ENCODE peak calls at places on chromosomes 16 and 17, in eight cellular contexts. One of them, this sample, is unnamed.

GRCh38 chr17:79742589-79742918 is 11.8 kb downstream of the ENPP7 start:
- DNase-seq in GM12865: no peak
- DNase-seq in lower leg skin: no peak
- DNase-seq in AG10803: no peak
- DNase-seq in glutamatergic neuron: no peak
- DNase-seq in omental fat pad: no peak
- DNase-seq in PC-3: no peak
- DNase-seq in astrocyte of the spinal cord: no peak
- DNase-seq in this sample: no peak

GRCh38 chr16:54171855-54172537 is 114.6 kb downstream of the IRX3 start:
- DNase-seq in AG10803: peak
- DNase-seq in glutamatergic neuron: no peak
- DNase-seq in GM12865: no peak
- DNase-seq in PC-3: peak
- DNase-seq in lower leg skin: no peak
- DNase-seq in astrocyte of the spinal cord: peak
- DNase-seq in omental fat pad: no peak
- DNase-seq in this sample: no peak

GRCh38 chr17:81890447-81891302 is 711 bp downstream of the ALYREF start:
- DNase-seq in PC-3: no peak
- DNase-seq in lower leg skin: no peak
- DNase-seq in glutamatergic neuron: no peak
- DNase-seq in AG10803: no peak
- DNase-seq in omental fat pad: no peak
- DNase-seq in astrocyte of the spinal cord: no peak
- DNase-seq in GM12865: peak
- DNase-seq in this sample: no peak

GRCh38 chr16:31709181-31709580 is 164.4 kb upstream of the ZNF267 start:
- DNase-seq in GM12865: no peak
- DNase-seq in astrocyte of the spinal cord: no peak
- DNase-seq in AG10803: no peak
- DNase-seq in omental fat pad: no peak
- DNase-seq in lower leg skin: no peak
- DNase-seq in PC-3: no peak
- DNase-seq in glutamatergic neuron: no peak
- DNase-seq in this sample: no peak

GRCh38 chr17:58315281-58315711 is 13.3 kb downstream of the TSPOAP1 start:
- DNase-seq in omental fat pad: peak
- DNase-seq in AG10803: no peak
- DNase-seq in lower leg skin: no peak
- DNase-seq in astrocyte of the spinal cord: no peak
- DNase-seq in glutamatergic neuron: peak
- DNase-seq in GM12865: no peak
- DNase-seq in PC-3: peak
- DNase-seq in this sample: no peak

GRCh38 chr17:8720596-8720995 is 24.0 kb downstream of the CCDC42 start:
- DNase-seq in AG10803: no peak
- DNase-seq in omental fat pad: no peak
- DNase-seq in GM12865: no peak
- DNase-seq in astrocyte of the spinal cord: no peak
- DNase-seq in glutamatergic neuron: no peak
- DNase-seq in lower leg skin: no peak
- DNase-seq in PC-3: no peak
- DNase-seq in this sample: no peak

GRCh38 chr16:65793781-65794180 is 572.7 kb upstream of the CDH5 start:
- DNase-seq in glutamatergic neuron: no peak
- DNase-seq in lower leg skin: no peak
- DNase-seq in AG10803: no peak
- DNase-seq in omental fat pad: no peak
- DNase-seq in PC-3: no peak
- DNase-seq in GM12865: no peak
- DNase-seq in astrocyte of the spinal cord: no peak
- DNase-seq in this sample: no peak

GRCh38 chr16:81567987-81568748 is 123.6 kb downstream of the CMIP start:
- DNase-seq in AG10803: peak
- DNase-seq in GM12865: no peak
- DNase-seq in PC-3: peak
- DNase-seq in omental fat pad: no peak
- DNase-seq in lower leg skin: no peak
- DNase-seq in glutamatergic neuron: no peak
- DNase-seq in astrocyte of the spinal cord: peak
- DNase-seq in this sample: no peak

GRCh38 chr17:74772071-74772470 is 4.1 kb downstream of the NAT9 start:
- DNase-seq in glutamatergic neuron: no peak
- DNase-seq in AG10803: no peak
- DNase-seq in GM12865: no peak
- DNase-seq in omental fat pad: no peak
- DNase-seq in PC-3: no peak
- DNase-seq in lower leg skin: no peak
- DNase-seq in astrocyte of the spinal cord: no peak
- DNase-seq in this sample: no peak

GRCh38 chr16:89610108-89610453 is 3.4 kb upstream of the DPEP1 start:
- DNase-seq in omental fat pad: no peak
- DNase-seq in GM12865: no peak
- DNase-seq in PC-3: no peak
- DNase-seq in AG10803: no peak
- DNase-seq in lower leg skin: no peak
- DNase-seq in glutamatergic neuron: no peak
- DNase-seq in astrocyte of the spinal cord: no peak
- DNase-seq in this sample: no peak

GRCh38 chr17:5416886-5417285 is 2.6 kb downstream of the NUP88 start:
- DNase-seq in AG10803: no peak
- DNase-seq in glutamatergic neuron: no peak
- DNase-seq in PC-3: peak
- DNase-seq in GM12865: no peak
- DNase-seq in astrocyte of the spinal cord: no peak
- DNase-seq in lower leg skin: no peak
- DNase-seq in omental fat pad: no peak
- DNase-seq in this sample: no peak

GRCh38 chr17:57943140-57943539 is 12.1 kb downstream of the CUEDC1 start:
- DNase-seq in GM12865: no peak
- DNase-seq in lower leg skin: no peak
- DNase-seq in glutamatergic neuron: no peak
- DNase-seq in AG10803: peak
- DNase-seq in astrocyte of the spinal cord: peak
- DNase-seq in omental fat pad: no peak
- DNase-seq in PC-3: peak
- DNase-seq in this sample: no peak

GRCh38 chr17:58337600-58338453 is 9.2 kb upstream of the TSPOAP1 start:
- DNase-seq in GM12865: peak
- DNase-seq in lower leg skin: peak
- DNase-seq in astrocyte of the spinal cord: peak
- DNase-seq in glutamatergic neuron: peak
- DNase-seq in AG10803: peak
- DNase-seq in omental fat pad: no peak
- DNase-seq in PC-3: no peak
- DNase-seq in this sample: peak

GRCh38 chr17:74677558-74678466 is 34.9 kb downstream of the CD300LF start:
- DNase-seq in PC-3: peak
- DNase-seq in lower leg skin: no peak
- DNase-seq in glutamatergic neuron: peak
- DNase-seq in omental fat pad: no peak
- DNase-seq in astrocyte of the spinal cord: no peak
- DNase-seq in AG10803: peak
- DNase-seq in GM12865: no peak
- DNase-seq in this sample: no peak

GRCh38 chr16:85800321-85800669 is 800 bp downstream of the COX4I1 start:
- DNase-seq in glutamatergic neuron: peak
- DNase-seq in PC-3: no peak
- DNase-seq in lower leg skin: no peak
- DNase-seq in astrocyte of the spinal cord: no peak
- DNase-seq in AG10803: peak
- DNase-seq in GM12865: peak
- DNase-seq in omental fat pad: no peak
- DNase-seq in this sample: no peak

GRCh38 chr16:85796599-85796998 is 2.7 kb downstream of the EMC8 start:
- DNase-seq in PC-3: no peak
- DNase-seq in glutamatergic neuron: no peak
- DNase-seq in omental fat pad: no peak
- DNase-seq in GM12865: no peak
- DNase-seq in astrocyte of the spinal cord: no peak
- DNase-seq in lower leg skin: no peak
- DNase-seq in AG10803: no peak
- DNase-seq in this sample: no peak

GRCh38 chr16:85798283-85798776 is 1.0 kb downstream of the EMC8 start:
- DNase-seq in GM12865: no peak
- DNase-seq in PC-3: no peak
- DNase-seq in lower leg skin: no peak
- DNase-seq in glutamatergic neuron: no peak
- DNase-seq in omental fat pad: no peak
- DNase-seq in astrocyte of the spinal cord: no peak
- DNase-seq in AG10803: no peak
- DNase-seq in this sample: no peak

GRCh38 chr16:85798901-85799496 is 345 bp downstream of the EMC8 start:
- DNase-seq in AG10803: peak
- DNase-seq in omental fat pad: no peak
- DNase-seq in glutamatergic neuron: peak
- DNase-seq in astrocyte of the spinal cord: no peak
- DNase-seq in GM12865: peak
- DNase-seq in lower leg skin: no peak
- DNase-seq in PC-3: no peak
- DNase-seq in this sample: no peak

GRCh38 chr16:85799497-85800320 is at the start of the genes COX4I1 and EMC8:
- DNase-seq in lower leg skin: peak
- DNase-seq in astrocyte of the spinal cord: peak
- DNase-seq in AG10803: peak
- DNase-seq in PC-3: peak
- DNase-seq in glutamatergic neuron: peak
- DNase-seq in GM12865: peak
- DNase-seq in omental fat pad: peak
- DNase-seq in this sample: peak
- TF ChIP-seq CTCF in lower leg skin: no peak
- TF ChIP-seq CTCF in astrocyte of the spinal cord: no peak
- TF ChIP-seq CTCF in AG10803: no peak
- TF ChIP-seq CTCF in PC-3: no peak
- TF ChIP-seq CTCF in glutamatergic neuron: no peak
- TF ChIP-seq CTCF in GM12865: no peak
- TF ChIP-seq CTCF in omental fat pad: no peak
- TF ChIP-seq CTCF in this sample: no peak

DNA sequence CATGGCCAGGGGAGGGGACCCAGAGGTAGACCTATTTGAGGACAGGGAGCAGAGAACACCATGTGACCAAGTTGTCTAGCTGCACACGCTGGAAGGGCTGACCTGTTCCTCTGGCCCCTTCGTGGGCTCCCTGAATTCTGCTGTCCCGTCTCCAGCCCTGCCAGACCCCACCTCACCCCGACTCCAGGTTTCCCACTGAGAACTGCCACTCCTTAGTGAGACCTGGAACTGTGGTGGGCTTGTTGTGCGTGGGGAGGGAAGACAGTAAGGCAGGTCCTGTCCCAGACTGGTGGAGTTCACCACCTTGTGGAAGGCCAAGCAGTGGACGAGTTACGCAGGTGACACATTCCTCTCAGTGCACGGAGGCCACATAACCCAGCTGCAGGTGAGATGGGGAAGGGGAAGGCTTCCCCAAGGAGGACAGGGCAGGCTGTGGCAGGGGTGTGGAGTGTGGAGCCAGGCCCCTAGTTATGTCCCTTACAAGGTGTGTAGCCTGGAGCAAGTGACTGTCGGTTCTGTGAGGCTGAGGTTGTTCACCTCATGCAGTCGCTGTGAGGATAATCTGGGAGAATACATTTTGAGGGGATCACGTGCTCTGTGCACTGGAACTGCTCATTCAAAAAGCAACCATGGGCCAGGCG is 54.7 kb downstream of the USP22 start:
- DNase-seq in glutamatergic neuron: no peak
- DNase-seq in GM12865: no peak
- DNase-seq in AG10803: no peak
- DNase-seq in astrocyte of the spinal cord: no peak
- DNase-seq in PC-3: no peak
- DNase-seq in lower leg skin: no peak
- DNase-seq in omental fat pad: no peak
- DNase-seq in this sample: no peak
- TF ChIP-seq CTCF in glutamatergic neuron: no peak
- TF ChIP-seq CTCF in GM12865: no peak
- TF ChIP-seq CTCF in AG10803: no peak
- TF ChIP-seq CTCF in astrocyte of the spinal cord: no peak
- TF ChIP-seq CTCF in PC-3: no peak
- TF ChIP-seq CTCF in lower leg skin: no peak
- TF ChIP-seq CTCF in omental fat pad: no peak
- TF ChIP-seq CTCF in this sample: no peak

DNA sequence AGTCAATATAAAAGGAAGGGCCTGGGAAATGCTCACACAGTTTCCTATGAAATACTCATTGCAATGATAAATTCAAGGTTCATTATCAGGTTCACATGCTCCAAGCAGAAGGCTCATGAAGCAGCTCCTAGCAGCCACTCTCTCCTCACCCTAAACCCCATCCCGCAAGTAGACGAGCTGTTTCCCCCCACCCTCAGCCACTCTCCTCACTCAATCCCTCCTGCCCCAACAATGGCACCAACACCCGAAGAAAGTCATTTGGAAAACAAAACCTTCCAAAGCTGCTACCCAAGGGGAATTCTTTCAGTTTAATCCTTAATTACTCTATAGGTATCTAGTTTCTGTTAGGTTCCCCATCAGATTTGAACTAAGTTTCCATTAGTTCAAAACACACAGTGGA is 69.7 kb downstream of the CREBBP start:
- DNase-seq in glutamatergic neuron: no peak
- DNase-seq in lower leg skin: no peak
- DNase-seq in AG10803: no peak
- DNase-seq in astrocyte of the spinal cord: no peak
- DNase-seq in PC-3: no peak
- DNase-seq in GM12865: no peak
- DNase-seq in omental fat pad: no peak
- DNase-seq in this sample: no peak
- TF ChIP-seq CTCF in glutamatergic neuron: no peak
- TF ChIP-seq CTCF in lower leg skin: no peak
- TF ChIP-seq CTCF in AG10803: no peak
- TF ChIP-seq CTCF in astrocyte of the spinal cord: no peak
- TF ChIP-seq CTCF in PC-3: no peak
- TF ChIP-seq CTCF in GM12865: no peak
- TF ChIP-seq CTCF in omental fat pad: no peak
- TF ChIP-seq CTCF in this sample: no peak

GRCh38 chr17:75777243-75777922 is 7.2 kb upstream of the UNK start:
- DNase-seq in PC-3: no peak
- DNase-seq in astrocyte of the spinal cord: no peak
- DNase-seq in glutamatergic neuron: no peak
- DNase-seq in GM12865: no peak
- DNase-seq in lower leg skin: no peak
- DNase-seq in AG10803: no peak
- DNase-seq in omental fat pad: no peak
- DNase-seq in this sample: no peak

GRCh38 chr17:75776399-75777242 is 8.0 kb upstream of the UNK start:
- DNase-seq in glutamatergic neuron: no peak
- DNase-seq in PC-3: no peak
- DNase-seq in astrocyte of the spinal cord: no peak
- DNase-seq in GM12865: no peak
- DNase-seq in lower leg skin: peak
- DNase-seq in omental fat pad: no peak
- DNase-seq in AG10803: peak
- DNase-seq in this sample: no peak

GRCh38 chr17:75779987-75780889 is 4.4 kb upstream of the UNK start:
- DNase-seq in PC-3: no peak
- DNase-seq in AG10803: no peak
- DNase-seq in GM12865: no peak
- DNase-seq in glutamatergic neuron: no peak
- DNase-seq in lower leg skin: no peak
- DNase-seq in omental fat pad: no peak
- DNase-seq in astrocyte of the spinal cord: no peak
- DNase-seq in this sample: peak

GRCh38 chr17:75778861-75779249 is 5.8 kb upstream of the UNK start:
- DNase-seq in lower leg skin: no peak
- DNase-seq in AG10803: no peak
- DNase-seq in PC-3: no peak
- DNase-seq in astrocyte of the spinal cord: no peak
- DNase-seq in GM12865: peak
- DNase-seq in omental fat pad: no peak
- DNase-seq in glutamatergic neuron: peak
- DNase-seq in this sample: no peak

GRCh38 chr17:75779250-75779986 is 5.2 kb upstream of the UNK start:
- DNase-seq in astrocyte of the spinal cord: peak
- DNase-seq in GM12865: peak
- DNase-seq in PC-3: peak
- DNase-seq in AG10803: peak
- DNase-seq in lower leg skin: peak
- DNase-seq in omental fat pad: peak
- DNase-seq in glutamatergic neuron: peak
- DNase-seq in this sample: no peak
- TF ChIP-seq CTCF in astrocyte of the spinal cord: no peak
- TF ChIP-seq CTCF in GM12865: no peak
- TF ChIP-seq CTCF in PC-3: no peak
- TF ChIP-seq CTCF in AG10803: no peak
- TF ChIP-seq CTCF in lower leg skin: peak
- TF ChIP-seq CTCF in omental fat pad: no peak
- TF ChIP-seq CTCF in glutamatergic neuron: no peak
- TF ChIP-seq CTCF in this sample: no peak

This sample was measured in D721Med.